ENCODE peak calls at places on chromosomes 1 and 21, in six cellular contexts. I, V, Z, N, D and E are unnamed samples.

GRCh38 chr1:48645883-48646282 is 130.8 kb downstream of the BEND5 start:
- DNase-seq in I (no peak), N (no peak), V (no peak), Z (no peak), D (no peak), E (no peak)

GRCh38 chr1:8477199-8477982 is 159.5 kb downstream of the SLC45A1 start:
- DNase-seq in I (no peak), V (peak), N (no peak), Z (no peak), D (no peak), E (peak)

GRCh38 chr1:53328490-53329182 is 766 bp upstream of the LRP8 start:
- DNase-seq in N (peak), Z (no peak), V (no peak), I (no peak), D (no peak), E (no peak)

GRCh38 chr1:205950826-205951549 is 7.7 kb upstream of the SLC26A9 start:
- DNase-seq in V (peak), N (no peak), Z (no peak), D (peak), I (no peak), E (no peak)

GRCh38 chr1:86137458-86137857 is 19.1 kb downstream of the COL24A1 start:
- DNase-seq in D (peak), Z (no peak), I (no peak), N (no peak), V (peak), E (peak)

GRCh38 chr1:67171978-67172377 is 5.7 kb downstream of the IL23R start:
- DNase-seq in N (no peak), D (no peak), Z (no peak), I (no peak), V (no peak), E (no peak)

GRCh38 chr1:68015369-68015768 is 35.1 kb downstream of the DIRAS3 start:
- DNase-seq in Z (no peak), N (no peak), V (no peak), D (no peak), I (no peak), E (no peak)

GRCh38 chr1:189323090-189323489 is 1154.6 kb downstream of the BRINP3 start:
- DNase-seq in N (no peak), I (no peak), Z (no peak), V (no peak), D (peak), E (no peak)

GRCh38 chr1:208604295-208604694 is 360.1 kb upstream of the PLXNA2 start:
- DNase-seq in D (no peak), Z (no peak), V (peak), I (no peak), N (no peak), E (no peak)

GRCh38 chr21:27528697-27529096 is 561.8 kb upstream of the ADAMTS5 start:
- DNase-seq in V (no peak), I (no peak), D (no peak), Z (no peak), N (no peak), E (peak)

GRCh38 chr1:13730751-13731482 is 30.9 kb downstream of the PRDM2 start:
- DNase-seq in V (peak), Z (no peak), D (no peak), I (no peak), N (peak), E (no peak)

GRCh38 chr1:48044311-48044710 is 47.1 kb upstream of the TRABD2B start:
- DNase-seq in Z (no peak), V (no peak), N (no peak), I (no peak), D (no peak), E (no peak)

DNA sequence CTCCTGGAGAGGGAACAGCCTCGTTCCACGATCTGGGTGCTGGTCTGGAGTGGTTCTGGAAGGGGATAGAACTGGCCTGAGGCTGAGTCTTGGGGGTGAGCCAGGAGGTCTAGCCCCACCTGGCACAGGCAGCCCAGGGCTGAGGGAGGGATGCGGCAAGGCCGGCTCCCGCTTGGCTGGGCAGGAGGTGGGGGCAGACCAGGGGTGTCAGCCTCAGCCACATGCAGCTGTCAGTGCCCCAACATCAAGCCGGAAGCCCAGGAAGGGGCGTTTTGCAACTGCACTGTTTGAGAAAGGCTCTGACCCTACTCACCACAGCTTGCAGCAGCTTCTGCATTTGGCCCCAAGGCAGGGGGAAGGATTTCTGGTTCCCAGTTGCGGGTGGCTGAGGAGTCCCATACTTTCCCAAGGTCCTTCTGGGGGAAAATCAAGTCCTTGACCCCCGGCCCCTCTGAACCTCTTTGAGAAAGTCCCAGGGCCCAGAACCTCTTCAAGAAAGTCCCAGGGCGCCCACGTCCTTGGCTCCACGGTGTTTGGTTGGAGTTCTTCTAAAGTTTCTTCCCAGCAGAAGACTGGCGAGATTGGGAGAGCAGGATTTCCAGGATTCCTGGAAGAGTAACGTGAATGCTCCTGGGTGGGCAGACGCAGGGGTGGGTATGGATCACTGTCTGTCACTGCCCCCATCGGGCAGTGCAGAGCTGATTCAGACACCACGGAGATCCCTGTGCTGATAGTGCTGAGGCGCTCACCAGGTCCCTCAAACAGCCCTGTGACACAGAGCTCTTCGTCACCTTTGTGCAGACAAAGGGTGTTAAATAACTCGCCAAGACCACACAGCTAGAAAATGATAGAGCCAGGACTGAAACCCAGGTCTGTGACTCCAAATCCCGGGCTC is 2.2 kb downstream of the EFHD2 start:
- DNase-seq in V (no peak), D (peak), I (peak), Z (no peak), N (peak), E (peak)
- H3K4me3 ChIP-seq in V (peak), D (peak), I (peak), Z (peak), N (peak), E (peak)

DNA sequence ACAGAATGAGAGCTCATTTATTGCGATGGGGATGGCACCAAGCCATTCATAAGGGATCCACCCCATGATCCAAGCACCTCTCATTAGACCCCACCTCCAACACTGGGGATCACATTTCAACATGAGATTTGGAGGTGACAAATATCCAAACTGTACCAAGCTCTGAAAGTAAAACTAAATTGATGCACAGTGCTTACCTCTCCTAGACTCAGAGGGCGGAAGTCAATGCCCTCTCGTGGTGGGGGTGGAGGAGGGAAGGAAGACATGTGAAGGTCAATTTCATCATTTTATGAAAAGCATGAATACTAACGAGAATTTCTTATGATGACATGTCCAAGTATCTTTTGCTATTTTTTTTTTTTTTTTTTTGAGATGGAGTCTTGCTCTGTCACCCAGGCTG is 120.0 kb downstream of the PGBD5 start:
- DNase-seq in I (no peak), Z (no peak), N (no peak), V (no peak), D (no peak), E (no peak)
- TF ChIP-seq CTCF in I (no peak), Z (no peak), N (no peak), V (no peak), D (no peak), E (no peak)

GRCh38 chr1:240099748-240100147 is 8.1 kb downstream of the FMN2 start:
- DNase-seq in D (no peak), Z (no peak), N (no peak), V (no peak), I (no peak), E (no peak)
- H3K4me3 ChIP-seq in D (no peak), Z (no peak), N (no peak), V (no peak), I (no peak), E (no peak)

GRCh38 chr1:3907031-3907534 is 7.0 kb upstream of the C1orf174 start:
- DNase-seq in V (no peak), N (no peak), D (no peak), I (no peak), Z (no peak), E (peak)
- TF ChIP-seq CTCF in V (no peak), N (no peak), D (no peak), I (peak), Z (peak), E (peak)

GRCh38 chr1:238408737-238409136 is 518.0 kb upstream of the ZP4 start:
- DNase-seq in V (no peak), Z (no peak), D (no peak), I (no peak), N (no peak), E (no peak)

GRCh38 chr1:238401138-238401537 is 510.4 kb upstream of the ZP4 start:
- DNase-seq in I (no peak), N (no peak), D (no peak), Z (no peak), V (no peak), E (peak)

GRCh38 chr1:238406098-238406497 is 515.4 kb upstream of the ZP4 start:
- DNase-seq in D (no peak), V (no peak), N (no peak), I (no peak), Z (no peak), E (no peak)

GRCh38 chr1:238404506-238404905 is 513.8 kb upstream of the ZP4 start:
- DNase-seq in I (no peak), V (no peak), D (no peak), Z (no peak), N (no peak), E (no peak)

GRCh38 chr1:238404921-238405320 is 514.2 kb upstream of the ZP4 start:
- DNase-seq in N (no peak), I (no peak), D (no peak), Z (no peak), V (no peak), E (peak)
- H3K4me3 ChIP-seq in N (no peak), I (no peak), D (no peak), Z (no peak), V (no peak), E (no peak)

DNA sequence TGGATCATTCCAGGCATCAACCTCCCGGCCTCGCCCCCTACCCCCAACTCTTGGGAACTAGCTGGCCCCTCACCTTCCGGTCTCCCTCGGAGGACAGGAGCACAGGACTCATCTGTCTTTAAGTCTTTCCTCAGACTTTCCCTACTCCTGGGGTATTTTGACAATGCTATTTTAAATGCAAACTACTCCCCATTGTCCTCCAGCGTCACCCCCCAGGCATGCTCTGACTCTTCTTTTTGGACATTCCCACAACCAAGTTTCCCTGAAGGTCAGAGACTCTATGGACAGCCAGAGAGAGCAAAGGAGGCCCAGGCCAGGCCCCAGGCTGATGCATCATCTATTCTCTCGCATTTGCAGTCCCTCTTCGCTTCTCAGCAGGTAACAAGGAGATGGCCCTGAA is 424.3 kb downstream of the PCP4 start:
- DNase-seq in D (no peak), Z (no peak), N (no peak), V (no peak), I (no peak), E (no peak)
- TF ChIP-seq CTCF in D (no peak), Z (no peak), N (no peak), V (no peak), I (no peak), E (no peak)